ENCODE peak calls at places on chromosomes 6 and 20, in six cellular contexts. L is left ventricle myocardium inferior, O is cerebellar cortex, Z is glutamatergic neuron, K is MM.1S, Y is NCI-H187 treated with DMSO at 0.1 percent for 48 hours. C is an unnamed sample.

GRCh38 chr6:38404900-38405556 is 234.7 kb downstream of the BTBD9 start:
- DNase-seq in L (no peak), O (peak), Z (no peak), K (no peak), Y (no peak), C (no peak)

GRCh38 chr6:134750669-134751068 is 199.2 kb downstream of the ALDH8A1 start:
- DNase-seq in L (no peak), O (peak), Z (no peak), K (no peak), Y (no peak), C (peak)

GRCh38 chr20:18986895-18987580 is 173.5 kb downstream of the SCP2D1 start:
- DNase-seq in L (no peak), O (no peak), Z (no peak), K (no peak), Y (no peak), C (no peak)

GRCh38 chr20:59988141-59988540 is 29.9 kb downstream of the CDH26 start:
- DNase-seq in L (no peak), O (no peak), Z (no peak), K (no peak), Y (no peak), C (no peak)

GRCh38 chr6:132060591-132060990 is 109.4 kb upstream of the CCN2 start:
- DNase-seq in L (no peak), O (no peak), Z (no peak), K (no peak), Y (no peak), C (peak)

GRCh38 chr20:63740501-63741353 is 1.2 kb downstream of the SLC2A4RG start:
- DNase-seq in L (peak), O (peak), Z (peak), K (no peak), Y (no peak), C (peak)

GRCh38 chr6:147586044-147586443 is 77.6 kb downstream of the SAMD5 start:
- DNase-seq in L (no peak), O (peak), Z (no peak), K (no peak), Y (no peak), C (no peak)

GRCh38 chr20:36768768-36769430 is 4.7 kb downstream of the DSN1 start:
- DNase-seq in L (no peak), O (no peak), Z (no peak), K (no peak), Y (no peak), C (no peak)

GRCh38 chr20:60749804-60750602 is 502.1 kb upstream of the CDH4 start:
- DNase-seq in L (no peak), O (no peak), Z (no peak), K (no peak), Y (no peak), C (peak)

GRCh38 chr6:39239527-39240154 is 10.4 kb upstream of the KCNK5 start:
- DNase-seq in L (no peak), O (no peak), Z (no peak), K (no peak), Y (no peak), C (no peak)

GRCh38 chr6:28209753-28210535 is 15.1 kb upstream of the ZSCAN9 start:
- DNase-seq in L (no peak), O (no peak), Z (no peak), K (no peak), Y (no peak), C (no peak)

GRCh38 chr6:151723152-151723551 is 84.3 kb upstream of the ESR1 start:
- DNase-seq in L (no peak), O (no peak), Z (no peak), K (no peak), Y (no peak), C (no peak)

GRCh38 chr6:39347906-39348585 is 25.5 kb upstream of the KCNK16 start:
- DNase-seq in L (peak), O (peak), Z (peak), K (peak), Y (no peak), C (peak)

GRCh38 chr6:131787955-131788712 is 19.7 kb upstream of the ENPP1 start:
- DNase-seq in L (peak), O (no peak), Z (no peak), K (no peak), Y (no peak), C (no peak)

GRCh38 chr6:21915707-21916399 is 322.3 kb downstream of the SOX4 start:
- DNase-seq in L (no peak), O (no peak), Z (no peak), K (no peak), Y (no peak), C (peak)

GRCh38 chr20:48422242-48422960 is 405.4 kb downstream of the PREX1 start:
- DNase-seq in L (no peak), O (no peak), Z (no peak), K (no peak), Y (no peak), C (no peak)

GRCh38 chr6:25968769-25969168 is 6.2 kb downstream of the TRIM38 start:
- DNase-seq in L (no peak), O (no peak), Z (no peak), K (no peak), Y (no peak), C (no peak)

GRCh38 chr6:71291991-71292390 is 3.4 kb downstream of the OGFRL1 start:
- DNase-seq in L (no peak), O (peak), Z (no peak), K (no peak), Y (no peak), C (no peak)

GRCh38 chr6:136173519-136174507 is 76.3 kb downstream of the MTFR2 start:
- DNase-seq in L (no peak), O (no peak), Z (no peak), K (no peak), Y (no peak), C (no peak)

GRCh38 chr6:38346291-38347079 is 293.2 kb downstream of the BTBD9 start:
- DNase-seq in L (no peak), O (no peak), Z (no peak), K (no peak), Y (no peak), C (peak)

GRCh38 chr6:139832906-139833305 is 458.5 kb upstream of the CITED2 start:
- DNase-seq in L (no peak), O (no peak), Z (no peak), K (no peak), Y (no peak), C (no peak)

GRCh38 chr20:63317601-63318291 is 24.8 kb downstream of the COL20A1 start:
- DNase-seq in L (no peak), O (no peak), Z (peak), K (no peak), Y (no peak), C (no peak)

GRCh38 chr6:121522771-121523386 is 87.4 kb downstream of the GJA1 start:
- DNase-seq in L (no peak), O (no peak), Z (no peak), K (no peak), Y (no peak), C (no peak)

GRCh38 chr6:170290306-170291128 is at the start of gene DLL1:
- DNase-seq in L (peak), O (peak), Z (peak), K (no peak), Y (no peak), C (no peak)

C was measured in H4.